ENCODE peak calls at places on chromosomes 16 and 17, in ten cellular contexts. Q is right lobe of liver, U is upper lobe of left lung, Z is esophagus squamous epithelium, R is Peyer's patch, N is vagina, S is prostate gland, I is IMR-90, D is stomach, X is adrenal gland. J is an unnamed sample.
A peak's percentile ranks its signal among the peaks of the same experiment; 100 is the strongest.

GRCh38 chr17:58331815-58332719 is 3.5 kb upstream of the TSPOAP1 start:
- DNase-seq in U (peak; percentile 95), N (no peak), I (no peak), Z (peak; percentile 72), X (peak; percentile 56), S (no peak), D (peak; percentile 74), Q (peak; percentile 75), R (peak; percentile 97), J (peak; percentile 99)

GRCh38 chr16:21158208-21159110 is at the start of gene LDAF1:
- DNase-seq in N (peak; percentile 92), Z (peak; percentile 11), R (peak; percentile 93), D (peak; percentile 88), X (peak; percentile 85), U (peak; percentile 97), Q (peak; percentile 74), I (peak; percentile 63), S (peak; percentile 87), J (peak; percentile 97)

GRCh38 chr17:82330322-82331239 is 3.0 kb downstream of the SECTM1 start:
- DNase-seq in X (no peak), N (no peak), Z (no peak), U (peak; percentile 78), D (no peak), S (no peak), Q (no peak), R (no peak), I (peak; percentile 67), J (peak; percentile 78)

GRCh38 chr17:9844153-9844552 is 18.4 kb downstream of the GLP2R start:
- DNase-seq in N (peak; percentile 84), R (no peak), X (no peak), D (no peak), Z (no peak), Q (no peak), S (no peak), I (no peak), U (no peak), J (no peak)

GRCh38 chr16:46702030-46702429 is 12.6 kb downstream of the ORC6 start:
- DNase-seq in N (no peak), Z (no peak), R (no peak), X (no peak), Q (no peak), S (no peak), U (no peak), D (no peak), I (no peak), J (no peak)

GRCh38 chr16:35414139-35414538 is 1954.7 kb downstream of the TP53TG3F start:
- DNase-seq in D (no peak), S (no peak), N (no peak), Z (no peak), I (no peak), Q (no peak), U (peak; percentile 43), R (no peak), X (no peak), J (no peak)

GRCh38 chr16:80231888-80232287 is 308.9 kb upstream of the DYNLRB2 start:
- DNase-seq in I (peak; percentile 94), N (no peak), D (no peak), U (no peak), Z (no peak), Q (no peak), R (no peak), S (no peak), X (no peak), J (no peak)

GRCh38 chr17:19244357-19244756 is 7.2 kb downstream of the EPN2 start:
- DNase-seq in N (no peak), Q (no peak), S (no peak), R (peak; percentile 41), D (no peak), Z (no peak), X (no peak), I (no peak), U (no peak), J (no peak)

GRCh38 chr16:70703041-70703834 is 17.4 kb upstream of the MTSS2 start:
- DNase-seq in I (peak; percentile 94), Q (no peak), D (no peak), U (peak; percentile 68), S (peak; percentile 88), R (no peak), N (no peak), X (peak; percentile 85), Z (no peak), J (no peak)

GRCh38 chr16:72312862-72313261 is 140.9 kb upstream of the PMFBP1 start:
- DNase-seq in N (no peak), Z (no peak), U (no peak), I (peak; percentile 25), D (no peak), R (no peak), X (no peak), Q (no peak), S (no peak), J (no peak)

GRCh38 chr16:85757341-85757822 is 6.5 kb upstream of the C16orf74 start:
- DNase-seq in Q (no peak), N (no peak), S (no peak), D (no peak), Z (no peak), R (no peak), X (no peak), I (peak; percentile 89), U (no peak), J (no peak)

GRCh38 chr16:56372938-56373337 is 52.4 kb downstream of the AMFR start:
- DNase-seq in S (peak; percentile 70), Z (no peak), X (no peak), I (peak; percentile 34), D (no peak), Q (no peak), N (no peak), R (no peak), U (no peak), J (no peak)

GRCh38 chr17:44219126-44219635 is 294 bp downstream of the UBTF start:
- DNase-seq in R (peak; percentile 85), X (peak; percentile 75), Q (peak; percentile 78), S (peak; percentile 42), D (peak; percentile 71), I (peak; percentile 65), U (no peak), N (no peak), Z (no peak), J (no peak)

GRCh38 chr16:11302977-11303376 is 21.8 kb upstream of the PRM1 start:
- DNase-seq in I (no peak), Z (no peak), U (no peak), R (no peak), N (no peak), D (peak; percentile 52), Q (no peak), X (no peak), S (peak; percentile 79), J (no peak)

DNA sequence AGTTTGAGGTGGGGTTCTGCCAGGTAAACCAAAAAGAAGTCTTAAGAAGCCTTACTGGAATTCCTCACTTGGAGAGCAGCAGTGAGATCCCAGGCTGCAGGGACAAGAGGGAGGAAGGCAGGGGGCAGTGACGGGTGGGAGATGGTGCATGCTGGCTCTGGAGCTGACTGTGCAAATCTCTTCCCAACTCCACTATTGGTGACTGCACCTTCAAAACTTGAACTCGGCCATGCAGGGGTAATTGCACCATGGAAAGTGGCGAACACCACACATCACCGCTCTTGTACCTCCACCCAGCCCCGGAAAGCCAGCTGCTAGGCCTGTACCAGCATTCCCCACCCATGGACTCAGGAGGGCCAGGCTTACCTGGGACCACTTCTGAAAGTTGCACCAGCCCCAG is 51.4 kb upstream of the CDR2 start:
- DNase-seq in I (no peak), X (no peak), R (no peak), D (no peak), Q (no peak), N (no peak), U (no peak), Z (no peak), S (no peak), J (no peak)
- TF ChIP-seq POLR2A in I (no peak), X (no peak), R (no peak), D (no peak), Q (no peak), N (no peak), U (no peak), Z (no peak), S (no peak), J (no peak)

GRCh38 chr17:4999429-5000093 is 1.8 kb downstream of the KIF1C start:
- DNase-seq in I (no peak), N (no peak), Z (no peak), R (no peak), S (no peak), X (no peak), D (no peak), Q (no peak), U (no peak), J (no peak)
- H3K4me3 ChIP-seq in I (peak overlapping the region; percentile 8), N (peak overlapping the region; percentile 95), Z (peak overlapping the region; percentile 80), R (peak overlapping the region; percentile 99), S (no peak overlapping the region), X (no peak overlapping the region), D (peak overlapping the region; percentile 99), Q (peak overlapping the region; percentile 99), U (peak overlapping the region; percentile 92), J (peak overlapping the region; percentile 89)

DNA sequence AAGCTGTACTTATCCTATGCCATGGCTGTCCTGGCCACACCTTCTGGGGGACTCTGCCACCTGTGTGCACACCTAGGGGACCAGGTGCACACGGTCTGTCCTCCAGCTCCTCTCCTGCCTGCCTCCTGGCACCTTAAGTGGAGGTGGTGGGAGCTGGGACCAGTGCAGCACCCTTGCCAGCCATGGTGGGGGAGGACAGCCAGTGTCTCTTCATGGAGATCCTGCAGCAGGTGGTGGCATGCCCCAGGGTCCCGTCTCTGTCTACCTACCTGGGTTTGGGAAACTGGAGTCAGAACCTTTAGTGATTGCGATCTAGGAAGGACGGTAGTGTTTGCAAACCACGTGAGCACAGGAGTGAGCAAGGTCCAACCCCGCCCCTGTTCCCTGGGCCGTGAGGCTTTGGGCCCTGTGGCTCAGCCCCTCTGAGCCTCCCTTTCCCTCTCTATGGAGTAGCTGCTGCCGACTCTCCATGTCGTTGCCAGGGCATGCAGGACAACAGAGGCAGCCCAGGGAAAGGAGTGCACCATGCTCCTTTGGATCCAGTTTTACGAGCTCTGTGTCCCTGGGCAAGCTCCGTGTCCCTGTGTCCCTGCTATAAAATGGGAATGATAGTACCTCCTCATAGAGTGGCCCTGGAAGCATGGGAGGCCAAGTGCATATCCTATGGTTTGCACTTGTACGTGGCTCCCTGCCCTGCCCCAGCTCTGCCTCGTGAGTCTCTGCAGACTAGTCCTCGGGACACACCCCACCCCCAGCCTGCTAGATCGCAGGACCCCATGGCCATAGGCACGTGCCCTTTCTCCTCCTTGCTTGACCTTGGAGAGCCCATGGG is 7.1 kb downstream of the ADGRG1 start:
- DNase-seq in Z (no peak), Q (peak; percentile 84), N (no peak), U (no peak), S (no peak), R (peak; percentile 88), X (no peak), D (peak; percentile 75), I (no peak), J (no peak)
- H3K27me3 ChIP-seq in Z (no peaks in the 10 kb centered on the region), Q (no peaks in the 10 kb centered on the region), N (no peaks in the 10 kb centered on the region), U (no peaks in the 10 kb centered on the region), S (no peaks in the 10 kb centered on the region), R (no peaks in the 10 kb centered on the region), X (no peaks in the 10 kb centered on the region), D (no peaks in the 10 kb centered on the region), I (peaks cover 18% of the 10 kb centered on the region), J (peaks cover 2% of the 10 kb centered on the region)

DNA sequence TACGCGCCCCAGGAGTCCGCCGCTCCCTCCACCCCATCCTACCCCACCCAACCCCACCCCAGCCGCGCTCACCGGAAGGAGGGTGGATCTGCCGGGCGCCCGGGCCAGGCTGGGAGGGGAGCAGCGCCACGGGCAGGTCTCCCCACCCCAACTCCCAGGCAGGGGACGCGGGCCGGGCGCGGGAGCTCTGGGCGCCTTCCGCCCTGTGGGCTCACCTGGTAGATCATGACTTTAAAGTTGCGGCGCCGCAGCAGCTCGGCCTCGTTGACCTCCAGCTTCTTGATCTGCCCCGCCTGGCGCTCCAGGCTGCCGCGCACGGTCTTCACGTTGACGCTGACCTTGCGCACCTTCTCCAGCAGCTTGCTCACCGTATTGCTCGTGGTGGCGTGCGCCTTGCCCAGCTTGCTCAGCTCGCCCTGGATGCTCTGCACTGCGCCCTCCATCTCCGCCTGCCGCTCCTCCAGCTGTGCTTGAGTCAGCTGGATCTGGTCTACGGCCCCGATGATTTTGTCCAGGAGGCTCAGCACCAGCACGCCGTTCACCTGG is 571 bp downstream of the CAVIN1 start:
- DNase-seq in D (peak; percentile 27), R (peak; percentile 54), N (no peak), S (no peak), I (peak; percentile 32), Q (peak; percentile 48), U (peak; percentile 89), X (peak; percentile 45), Z (no peak), J (peak; percentile 82)
- TF ChIP-seq POLR2A in D (no peak), R (no peak), N (no peak), S (no peak), I (no peak), Q (no peak), U (no peak), X (no peak), Z (no peak), J (no peak)

J was measured in spleen.